ENCODE peak calls at places on chromosome 11, in nine cellular contexts. One of them, this sample, is unnamed.

GRCh38 chr11:94511932-94512781 is at the start of gene C11orf97:
- DNase-seq in left lung: peak; percentile 88
- DNase-seq in colonic mucosa: peak; percentile 63
- DNase-seq in cardiac muscle cell: peak; percentile 70
- DNase-seq in psoas muscle: peak; percentile 45
- DNase-seq in lower lobe of right lung: peak; percentile 76
- DNase-seq in breast epithelium: no peak
- DNase-seq in heart left ventricle: peak; percentile 80
- DNase-seq in mammary epithelial cell: peak; percentile 28
- DNase-seq in this sample: peak; percentile 83

GRCh38 chr11:79902493-79902892 is 461.7 kb upstream of the TENM4 start:
- DNase-seq in left lung: no peak
- DNase-seq in colonic mucosa: no peak
- DNase-seq in cardiac muscle cell: no peak
- DNase-seq in psoas muscle: no peak
- DNase-seq in lower lobe of right lung: no peak
- DNase-seq in breast epithelium: no peak
- DNase-seq in heart left ventricle: no peak
- DNase-seq in mammary epithelial cell: peak; percentile 51
- DNase-seq in this sample: no peak

GRCh38 chr11:26753738-26754504 is 32.1 kb upstream of the SLC5A12 start:
- DNase-seq in left lung: no peak
- DNase-seq in colonic mucosa: peak; percentile 39
- DNase-seq in cardiac muscle cell: peak; percentile 79
- DNase-seq in psoas muscle: peak; percentile 18
- DNase-seq in lower lobe of right lung: no peak
- DNase-seq in breast epithelium: peak; percentile 37
- DNase-seq in heart left ventricle: no peak
- DNase-seq in mammary epithelial cell: peak; percentile 40
- DNase-seq in this sample: peak; percentile 71

GRCh38 chr11:112928136-112928535 is 33.1 kb upstream of the NCAM1 start:
- DNase-seq in left lung: no peak
- DNase-seq in colonic mucosa: no peak
- DNase-seq in cardiac muscle cell: no peak
- DNase-seq in psoas muscle: no peak
- DNase-seq in lower lobe of right lung: no peak
- DNase-seq in breast epithelium: no peak
- DNase-seq in heart left ventricle: no peak
- DNase-seq in mammary epithelial cell: no peak
- DNase-seq in this sample: no peak

GRCh38 chr11:34181856-34182405 is 76.5 kb downstream of the NAT10 start:
- DNase-seq in left lung: no peak
- DNase-seq in colonic mucosa: no peak
- DNase-seq in cardiac muscle cell: no peak
- DNase-seq in psoas muscle: no peak
- DNase-seq in lower lobe of right lung: peak; percentile 4
- DNase-seq in breast epithelium: no peak
- DNase-seq in heart left ventricle: no peak
- DNase-seq in mammary epithelial cell: no peak
- DNase-seq in this sample: no peak

GRCh38 chr11:134372961-134373360 is 39.1 kb downstream of the B3GAT1 start:
- DNase-seq in left lung: no peak
- DNase-seq in colonic mucosa: no peak
- DNase-seq in cardiac muscle cell: no peak
- DNase-seq in psoas muscle: no peak
- DNase-seq in lower lobe of right lung: no peak
- DNase-seq in breast epithelium: no peak
- DNase-seq in heart left ventricle: no peak
- DNase-seq in mammary epithelial cell: no peak
- DNase-seq in this sample: no peak

GRCh38 chr11:68509105-68509504 is 48.6 kb downstream of the PPP6R3 start:
- DNase-seq in left lung: no peak
- DNase-seq in colonic mucosa: no peak
- DNase-seq in cardiac muscle cell: no peak
- DNase-seq in psoas muscle: no peak
- DNase-seq in lower lobe of right lung: no peak
- DNase-seq in breast epithelium: no peak
- DNase-seq in heart left ventricle: no peak
- DNase-seq in mammary epithelial cell: no peak
- DNase-seq in this sample: no peak

GRCh38 chr11:124961972-124962609 is 8.1 kb downstream of the CCDC15 start:
- DNase-seq in left lung: no peak
- DNase-seq in colonic mucosa: peak; percentile 23
- DNase-seq in cardiac muscle cell: peak; percentile 63
- DNase-seq in psoas muscle: no peak
- DNase-seq in lower lobe of right lung: no peak
- DNase-seq in breast epithelium: no peak
- DNase-seq in heart left ventricle: no peak
- DNase-seq in mammary epithelial cell: peak; percentile 67
- DNase-seq in this sample: no peak

GRCh38 chr11:69337211-69337721 is 43.3 kb downstream of the MYEOV start:
- DNase-seq in left lung: no peak
- DNase-seq in colonic mucosa: peak; percentile 71
- DNase-seq in cardiac muscle cell: peak; percentile 2
- DNase-seq in psoas muscle: no peak
- DNase-seq in lower lobe of right lung: no peak
- DNase-seq in breast epithelium: no peak
- DNase-seq in heart left ventricle: no peak
- DNase-seq in mammary epithelial cell: no peak
- DNase-seq in this sample: no peak

GRCh38 chr11:60924110-60924905 is at the start of gene TMEM132A:
- DNase-seq in left lung: no peak
- DNase-seq in colonic mucosa: peak; percentile 83
- DNase-seq in cardiac muscle cell: peak; percentile 87
- DNase-seq in psoas muscle: peak; percentile 73
- DNase-seq in lower lobe of right lung: peak; percentile 75
- DNase-seq in breast epithelium: no peak
- DNase-seq in heart left ventricle: peak; percentile 84
- DNase-seq in mammary epithelial cell: peak; percentile 70
- DNase-seq in this sample: peak; percentile 91

GRCh38 chr11:16739326-16739875 is 954 bp downstream of the C11orf58 start:
- DNase-seq in left lung: no peak
- DNase-seq in colonic mucosa: no peak
- DNase-seq in cardiac muscle cell: no peak
- DNase-seq in psoas muscle: no peak
- DNase-seq in lower lobe of right lung: no peak
- DNase-seq in breast epithelium: no peak
- DNase-seq in heart left ventricle: no peak
- DNase-seq in mammary epithelial cell: peak; percentile 15
- DNase-seq in this sample: no peak

GRCh38 chr11:117876341-117877119 is at the start of gene FXYD6:
- DNase-seq in left lung: no peak
- DNase-seq in colonic mucosa: peak; percentile 52
- DNase-seq in cardiac muscle cell: peak; percentile 92
- DNase-seq in psoas muscle: peak; percentile 52
- DNase-seq in lower lobe of right lung: no peak
- DNase-seq in breast epithelium: no peak
- DNase-seq in heart left ventricle: peak; percentile 79
- DNase-seq in mammary epithelial cell: no peak
- DNase-seq in this sample: peak; percentile 88

GRCh38 chr11:17010851-17011420 is 3.3 kb downstream of the PLEKHA7 start:
- DNase-seq in left lung: no peak
- DNase-seq in colonic mucosa: no peak
- DNase-seq in cardiac muscle cell: no peak
- DNase-seq in psoas muscle: no peak
- DNase-seq in lower lobe of right lung: no peak
- DNase-seq in breast epithelium: no peak
- DNase-seq in heart left ventricle: no peak
- DNase-seq in mammary epithelial cell: no peak
- DNase-seq in this sample: no peak

GRCh38 chr11:35046606-35047005 is 92.4 kb upstream of the CD44 start:
- DNase-seq in left lung: no peak
- DNase-seq in colonic mucosa: no peak
- DNase-seq in cardiac muscle cell: no peak
- DNase-seq in psoas muscle: no peak
- DNase-seq in lower lobe of right lung: no peak
- DNase-seq in breast epithelium: no peak
- DNase-seq in heart left ventricle: no peak
- DNase-seq in mammary epithelial cell: no peak
- DNase-seq in this sample: no peak

DNA sequence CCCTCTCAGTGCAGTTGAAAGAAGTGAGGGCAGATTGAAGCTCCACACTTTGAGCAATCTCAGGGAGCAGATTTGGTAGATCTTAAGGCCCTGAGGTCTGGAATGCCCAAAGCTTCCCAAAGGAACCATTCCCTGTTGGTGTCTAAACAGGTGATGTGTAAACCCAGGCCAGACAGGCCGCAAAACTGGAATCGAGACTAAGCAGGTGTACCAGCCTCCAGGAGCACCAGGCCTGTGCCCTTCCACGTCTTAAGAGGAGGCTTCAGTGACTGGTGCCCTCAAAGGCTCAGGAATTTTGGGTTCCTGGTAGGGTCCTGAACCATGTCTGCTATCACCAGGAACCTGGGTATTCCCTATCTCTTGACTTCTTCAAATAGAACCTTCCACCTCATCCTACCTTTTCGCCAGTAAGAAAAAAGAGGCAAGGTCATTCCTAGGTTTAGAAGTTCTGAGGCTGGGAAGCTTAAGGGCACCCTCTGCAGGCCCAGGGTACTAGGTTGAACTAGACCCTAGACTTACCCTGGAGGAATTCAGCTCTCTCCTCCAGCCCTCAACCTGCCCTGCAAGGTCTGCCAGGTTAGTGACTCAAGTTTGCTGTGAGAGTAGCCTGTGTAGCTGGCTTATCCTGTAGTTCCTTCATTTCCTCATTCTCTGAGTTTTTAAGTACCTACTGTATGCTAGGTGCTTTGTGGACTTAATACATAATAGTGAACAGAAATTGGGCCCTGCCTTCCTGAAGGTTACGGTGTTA is 100.0 kb upstream of the NNMT start:
- DNase-seq in left lung: no peak
- DNase-seq in colonic mucosa: no peak
- DNase-seq in cardiac muscle cell: no peak
- DNase-seq in psoas muscle: no peak
- DNase-seq in lower lobe of right lung: peak; percentile 58
- DNase-seq in breast epithelium: peak; percentile 64
- DNase-seq in heart left ventricle: no peak
- DNase-seq in mammary epithelial cell: peak; percentile 34
- DNase-seq in this sample: no peak
- TF ChIP-seq CTCF in left lung: no peak
- TF ChIP-seq CTCF in colonic mucosa: no peak
- TF ChIP-seq CTCF in cardiac muscle cell: no peak
- TF ChIP-seq CTCF in psoas muscle: no peak
- TF ChIP-seq CTCF in lower lobe of right lung: no peak
- TF ChIP-seq CTCF in breast epithelium: no peak
- TF ChIP-seq CTCF in heart left ventricle: no peak
- TF ChIP-seq CTCF in mammary epithelial cell: peak; percentile 36
- TF ChIP-seq CTCF in this sample: no peak

DNA sequence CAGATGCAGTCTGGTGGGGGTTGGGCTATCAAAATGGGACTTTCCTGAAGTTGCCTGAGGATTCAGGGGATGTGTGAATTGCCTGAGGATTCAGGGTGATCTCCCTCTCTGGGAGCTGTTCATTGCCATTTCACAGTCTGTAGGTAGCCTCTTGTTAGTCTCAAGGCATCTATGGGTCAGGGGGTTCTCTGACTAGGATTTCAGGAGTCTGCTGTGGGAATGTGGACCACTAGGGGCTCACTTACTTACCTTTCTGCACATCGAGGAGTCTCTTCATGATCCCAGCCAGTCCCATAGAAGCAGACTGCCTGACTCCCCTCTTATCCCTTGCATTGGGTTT is 54.0 kb downstream of the KCNQ1OT1 start:
- DNase-seq in left lung: no peak
- DNase-seq in colonic mucosa: no peak
- DNase-seq in cardiac muscle cell: no peak
- DNase-seq in psoas muscle: no peak
- DNase-seq in lower lobe of right lung: no peak
- DNase-seq in breast epithelium: no peak
- DNase-seq in heart left ventricle: no peak
- DNase-seq in mammary epithelial cell: no peak
- DNase-seq in this sample: no peak
- H3K9me3 ChIP-seq in left lung: no peaks in the 10 kb centered on the region
- H3K9me3 ChIP-seq in colonic mucosa: peaks cover 6% of the 10 kb centered on the region
- H3K9me3 ChIP-seq in cardiac muscle cell: no peaks in the 10 kb centered on the region
- H3K9me3 ChIP-seq in psoas muscle: peaks cover 79% of the 10 kb centered on the region
- H3K9me3 ChIP-seq in lower lobe of right lung: peaks cover 89% of the 10 kb centered on the region
- H3K9me3 ChIP-seq in breast epithelium: peaks cover 78% of the 10 kb centered on the region
- H3K9me3 ChIP-seq in heart left ventricle: peaks cover 93% of the 10 kb centered on the region
- H3K9me3 ChIP-seq in mammary epithelial cell: peaks cover 25% of the 10 kb centered on the region
- H3K9me3 ChIP-seq in this sample: no peaks in the 10 kb centered on the region

DNA sequence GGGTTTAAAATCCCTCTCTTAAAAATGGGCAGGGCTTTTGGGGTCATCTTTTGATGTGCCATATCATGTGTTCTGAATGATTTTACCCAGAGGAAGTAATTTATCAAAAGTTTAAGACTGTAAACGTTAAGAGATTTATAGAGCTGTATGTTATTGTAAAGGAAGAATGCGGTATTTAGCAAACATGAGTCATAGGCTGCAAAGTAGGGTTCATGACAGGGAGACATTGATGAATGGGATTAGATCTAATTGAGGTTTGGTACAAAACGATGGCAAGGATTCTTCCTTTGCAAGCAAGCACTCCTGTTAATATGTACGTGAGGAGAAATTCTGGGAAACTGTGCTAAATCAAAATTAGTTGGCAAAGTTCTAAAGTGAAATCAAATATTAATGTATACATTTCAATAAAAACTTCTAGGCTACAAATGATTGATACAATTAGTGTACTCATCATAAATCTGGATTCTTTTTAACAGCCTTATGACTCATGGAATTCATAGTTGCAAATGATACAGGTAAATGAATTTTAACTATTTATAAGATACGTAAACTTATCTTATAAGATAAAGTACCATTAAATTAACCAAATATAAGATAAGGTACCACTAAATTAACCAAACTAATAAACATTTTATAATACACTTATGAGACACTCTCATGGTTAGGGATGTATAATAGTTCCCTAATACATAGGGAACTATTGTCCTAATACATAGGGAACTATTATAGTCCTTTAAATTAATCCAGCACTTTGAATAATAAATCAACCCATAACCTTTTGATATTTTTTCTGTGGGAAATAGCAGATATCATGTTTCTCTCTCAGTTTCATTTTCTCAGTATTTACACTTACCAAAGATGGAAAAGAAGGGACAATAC is 58.4 kb downstream of the KIF18A start:
- DNase-seq in left lung: no peak
- DNase-seq in colonic mucosa: no peak
- DNase-seq in cardiac muscle cell: no peak
- DNase-seq in psoas muscle: no peak
- DNase-seq in lower lobe of right lung: no peak
- DNase-seq in breast epithelium: no peak
- DNase-seq in heart left ventricle: no peak
- DNase-seq in mammary epithelial cell: no peak
- DNase-seq in this sample: no peak
- TF ChIP-seq CTCF in left lung: no peak
- TF ChIP-seq CTCF in colonic mucosa: no peak
- TF ChIP-seq CTCF in cardiac muscle cell: no peak
- TF ChIP-seq CTCF in psoas muscle: no peak
- TF ChIP-seq CTCF in lower lobe of right lung: no peak
- TF ChIP-seq CTCF in breast epithelium: no peak
- TF ChIP-seq CTCF in heart left ventricle: no peak
- TF ChIP-seq CTCF in mammary epithelial cell: no peak
- TF ChIP-seq CTCF in this sample: no peak

DNA sequence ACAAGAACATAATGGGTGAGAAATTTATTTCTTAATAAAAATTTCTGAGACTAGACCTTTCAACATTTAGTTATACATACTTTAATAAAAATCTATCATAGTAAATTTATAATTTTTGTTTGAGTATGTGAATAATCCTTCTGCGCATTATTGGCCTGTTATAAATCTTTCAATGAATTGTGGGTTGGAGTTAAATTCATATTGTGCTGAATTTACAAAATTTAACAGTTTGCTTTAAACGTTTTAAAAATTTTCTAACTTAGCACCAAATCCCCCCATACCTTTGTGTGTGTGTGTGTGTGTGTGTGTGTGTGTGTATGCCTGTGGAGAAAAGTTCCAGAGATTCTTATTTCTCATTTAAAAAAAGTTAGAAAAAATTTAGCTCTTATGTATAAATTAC is 111.0 kb downstream of the TMEM135 start:
- DNase-seq in left lung: no peak
- DNase-seq in colonic mucosa: no peak
- DNase-seq in cardiac muscle cell: no peak
- DNase-seq in psoas muscle: no peak
- DNase-seq in lower lobe of right lung: no peak
- DNase-seq in breast epithelium: no peak
- DNase-seq in heart left ventricle: no peak
- DNase-seq in mammary epithelial cell: no peak
- DNase-seq in this sample: no peak
- H3K9me3 ChIP-seq in left lung: no peaks in the 10 kb centered on the region
- H3K9me3 ChIP-seq in colonic mucosa: no peaks in the 10 kb centered on the region
- H3K9me3 ChIP-seq in cardiac muscle cell: no peaks in the 10 kb centered on the region
- H3K9me3 ChIP-seq in psoas muscle: no peaks in the 10 kb centered on the region
- H3K9me3 ChIP-seq in lower lobe of right lung: no peaks in the 10 kb centered on the region
- H3K9me3 ChIP-seq in breast epithelium: no peaks in the 10 kb centered on the region
- H3K9me3 ChIP-seq in heart left ventricle: no peaks in the 10 kb centered on the region
- H3K9me3 ChIP-seq in mammary epithelial cell: no peaks in the 10 kb centered on the region
- H3K9me3 ChIP-seq in this sample: no peaks in the 10 kb centered on the region